ENCODE peak calls at places on chromosomes 13 and 19, in four cellular contexts. H, X, M and O are unnamed samples. For H3K4me1, the result is how much of the 10 kb centered on the place peaks cover.

GRCh38 chr13:19759669-19760068 is 23.1 kb downstream of the PSPC1 start:
- DNase-seq in H (no peak), X (no peak), M (no peak), O (no peak)

GRCh38 chr13:21054313-21054712 is 7.1 kb downstream of the LATS2 start:
- DNase-seq in H (no peak), X (no peak), M (no peak), O (no peak)

GRCh38 chr19:10625003-10625761 is at the start of gene SLC44A2:
- DNase-seq in H (peak), X (peak), M (peak), O (peak)

GRCh38 chr13:35979378-35979911 is 151.7 kb downstream of the DCLK1 start:
- DNase-seq in H (no peak), X (peak), M (peak), O (no peak)

GRCh38 chr19:8363803-8364771 is at the start of gene ANGPTL4:
- DNase-seq in H (peak), X (peak), M (peak), O (peak)

GRCh38 chr13:40776232-40776631 is 5.2 kb upstream of the MRPS31 start:
- DNase-seq in H (no peak), X (no peak), M (no peak), O (no peak)

GRCh38 chr13:23450340-23451046 is 17.0 kb upstream of the SACS start:
- DNase-seq in H (no peak), X (no peak), M (no peak), O (no peak)

GRCh38 chr19:36577271-36577996 is 4.3 kb upstream of the ZNF529 start:
- DNase-seq in H (no peak), X (no peak), M (no peak), O (no peak)

GRCh38 chr13:64293923-64294322 is 2878.3 kb upstream of the PCDH20 start:
- DNase-seq in H (no peak), X (no peak), M (no peak), O (no peak)

GRCh38 chr13:24274452-24274971 is 34.9 kb upstream of the C1QTNF9 start:
- DNase-seq in H (no peak), X (peak), M (no peak), O (no peak)

GRCh38 chr13:29454931-29455481 is 140.5 kb downstream of the SLC7A1 start:
- DNase-seq in H (peak), X (peak), M (no peak), O (peak)

GRCh38 chr13:32804673-32805260 is 211.5 kb upstream of the KL start:
- DNase-seq in H (no peak), X (peak), M (no peak), O (no peak)

GRCh38 chr19:47813304-47813994 is 8.3 kb upstream of the CRX start:
- DNase-seq in H (peak), X (peak), M (peak), O (peak)

GRCh38 chr19:11261431-11261901 is 858 bp downstream of the DOCK6 start:
- DNase-seq in H (no peak), X (no peak), M (no peak), O (peak)

DNA sequence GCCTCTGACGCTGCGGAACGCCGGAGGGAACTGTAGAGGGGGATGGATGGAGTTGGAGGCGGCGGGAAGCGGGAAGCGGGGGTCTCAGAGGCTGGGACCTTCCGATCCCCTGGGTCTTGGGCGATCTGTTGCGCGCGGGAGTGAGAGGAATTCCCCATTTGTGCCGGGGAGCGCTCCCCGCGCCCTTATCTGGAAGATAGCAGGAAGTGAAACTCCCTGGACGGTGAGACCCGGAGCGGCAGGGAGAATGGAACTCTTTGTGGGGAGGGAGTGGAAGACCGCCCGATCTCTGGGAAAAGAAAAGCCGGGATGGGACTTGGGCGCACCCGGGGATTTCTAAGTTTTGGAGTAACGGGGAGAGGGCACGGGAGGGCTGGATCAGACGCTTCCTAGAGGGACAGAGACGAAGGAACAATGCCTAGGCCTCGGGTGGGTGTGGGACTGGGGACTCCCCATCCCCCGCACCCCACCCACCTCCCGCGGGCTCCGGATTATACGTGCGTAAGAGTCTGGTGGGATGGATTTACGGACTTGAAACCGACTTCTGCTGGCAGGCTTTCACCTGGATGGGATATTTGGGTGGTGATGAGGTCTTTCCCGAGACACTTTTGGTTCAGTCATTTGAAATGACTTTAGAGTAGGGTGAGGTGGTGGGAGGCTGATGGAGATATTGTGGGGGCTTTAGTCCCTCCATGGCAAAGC is 495 bp downstream of the LSR start:
- DNase-seq in H (no peak), X (peak), M (peak), O (peak)
- TF ChIP-seq EZH2 in H (no peak), X (no peak), M (no peak), O (no peak)

GRCh38 chr19:4713384-4713951 is 10.2 kb downstream of the DPP9 start:
- DNase-seq in H (peak), X (peak), M (peak), O (no peak)
- H3K27ac ChIP-seq in H (peak), X (peak), M (no peak), O (no peak)

GRCh38 chr19:35269425-35270117 is 809 bp downstream of the USF2 start:
- DNase-seq in H (peak), X (peak), M (peak), O (peak)
- H3K4me1 ChIP-seq in H (under half), X (under half), M (under half), O (under half)

GRCh38 chr13:81020010-81020409 is 679.1 kb upstream of the SPRY2 start:
- DNase-seq in H (no peak), X (no peak), M (no peak), O (no peak)
- TF ChIP-seq EZH2 in H (no peak), X (no peak), M (no peak), O (no peak)

DNA sequence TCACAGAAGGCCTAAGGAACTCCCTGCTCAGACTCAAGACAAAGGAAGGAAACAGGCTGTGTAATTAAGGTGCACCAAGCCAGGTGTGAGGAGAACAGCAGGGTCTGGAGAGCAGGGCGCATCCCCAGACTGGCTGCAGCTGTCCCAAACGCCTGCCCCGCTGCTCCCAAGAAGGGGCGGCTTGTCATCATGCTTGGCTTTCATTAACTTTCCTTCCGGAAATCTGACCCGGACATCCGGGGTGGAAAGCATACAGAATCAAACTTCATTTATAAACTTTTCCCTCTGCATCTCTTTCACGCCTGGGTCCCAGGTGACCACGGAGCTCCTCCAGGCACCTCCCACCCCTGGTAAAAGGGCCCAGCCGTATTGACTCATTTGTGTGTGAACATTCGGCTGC is 31.7 kb downstream of the TSHZ3 start:
- DNase-seq in H (no peak), X (no peak), M (no peak), O (no peak)
- H3K27ac ChIP-seq in H (no peak), X (no peak), M (no peak), O (peak)

GRCh38 chr19:2042485-2043268 is 8.4 kb downstream of the MKNK2 start:
- DNase-seq in H (no peak), X (no peak), M (peak), O (peak)
- H3K4me1 ChIP-seq in H (under half), X (under half), M (under half), O (under half)

GRCh38 chr13:99656092-99656745 is 154.9 kb downstream of the TM9SF2 start:
- DNase-seq in H (peak), X (peak), M (peak), O (peak)

GRCh38 chr13:99655351-99656091 is 154.2 kb downstream of the TM9SF2 start:
- DNase-seq in H (peak), X (peak), M (peak), O (peak)

GRCh38 chr13:99657848-99658265 is 156.6 kb downstream of the TM9SF2 start:
- DNase-seq in H (no peak), X (no peak), M (peak), O (peak)

GRCh38 chr13:99658266-99658991 is 157.2 kb downstream of the TM9SF2 start:
- DNase-seq in H (no peak), X (peak), M (peak), O (peak)

GRCh38 chr13:99656843-99657506 is 155.7 kb downstream of the TM9SF2 start:
- DNase-seq in H (no peak), X (no peak), M (no peak), O (peak)
- TF ChIP-seq EZH2 in H (no peak), X (no peak), M (no peak), O (no peak)